ENCODE peak calls at places on chromosomes 1 and 21, in four cellular contexts. T is NCI-H524, D is BE2C, B is iris pigment epithelial cell. Z is an unnamed sample.

GRCh38 chr1:214271174-214271858 is 9.6 kb upstream of the SMYD2 start:
- DNase-seq in D (no peak), T (no peak), B (no peak), Z (no peak)

GRCh38 chr1:151970128-151970527 is 23.5 kb downstream of the S100A10 start:
- DNase-seq in T (no peak), D (no peak), B (no peak), Z (no peak)

GRCh38 chr1:114828251-114828650 is 26.4 kb upstream of the SYCP1 start:
- DNase-seq in B (peak; percentile 28), T (no peak), D (no peak), Z (no peak)

GRCh38 chr1:228156941-228157351 is 7.2 kb downstream of the GJC2 start:
- DNase-seq in T (no peak), D (no peak), B (no peak), Z (no peak)

GRCh38 chr1:34984435-34985062 is 598 bp downstream of the TMEM35B start:
- DNase-seq in D (peak; percentile 11), B (peak; percentile 33), T (no peak), Z (peak; percentile 60)

GRCh38 chr1:1402081-1402900 is 3.2 kb upstream of the CCNL2 start:
- DNase-seq in D (peak; percentile 76), T (peak; percentile 17), B (peak; percentile 78), Z (peak; percentile 52)

GRCh38 chr1:35298464-35298863 is 30.0 kb downstream of the ZMYM4 start:
- DNase-seq in T (no peak), B (peak; percentile 49), D (peak; percentile 18), Z (peak; percentile 59)

GRCh38 chr1:21594495-21594894 is 74.7 kb downstream of the RAP1GAP start:
- DNase-seq in T (no peak), D (no peak), B (peak; percentile 10), Z (no peak)

GRCh38 chr1:209567788-209568187 is 15.7 kb upstream of the CAMK1G start:
- DNase-seq in D (no peak), T (no peak), B (peak; percentile 63), Z (no peak)

GRCh38 chr1:6172549-6172948 is 7.6 kb downstream of the CHD5 start:
- DNase-seq in D (no peak), B (no peak), T (no peak), Z (no peak)

GRCh38 chr1:232249834-232250233 is 380.1 kb downstream of the SIPA1L2 start:
- DNase-seq in D (no peak), B (no peak), T (no peak), Z (no peak)

GRCh38 chr1:3775498-3776230 is 3.1 kb downstream of the SMIM1 start:
- DNase-seq in T (no peak), B (peak; percentile 70), D (peak; percentile 64), Z (peak; percentile 74)

GRCh38 chr1:219119839-219120238 is 53.8 kb upstream of the LYPLAL1 start:
- DNase-seq in B (peak; percentile 50), D (no peak), T (no peak), Z (no peak)

GRCh38 chr1:59008599-59009347 is 224.9 kb upstream of the JUN start:
- DNase-seq in B (peak; percentile 54), D (peak; percentile 50), T (no peak), Z (no peak)

GRCh38 chr1:77680173-77680572 is 2.3 kb downstream of the ZZZ3 start:
- DNase-seq in T (no peak), B (no peak), D (no peak), Z (no peak)

GRCh38 chr21:41678016-41678935 is 88.6 kb downstream of the RIPK4 start:
- DNase-seq in B (peak; percentile 25), T (no peak), D (no peak), Z (no peak)

GRCh38 chr1:14659913-14660312 is 61.4 kb downstream of the KAZN start:
- DNase-seq in D (no peak), T (peak; percentile 55), B (no peak), Z (peak; percentile 82)

GRCh38 chr1:8447616-8448150 is 129.8 kb downstream of the SLC45A1 start:
- DNase-seq in B (no peak), D (no peak), T (no peak), Z (no peak)

GRCh38 chr1:43598622-43599021 is 51.3 kb upstream of the KDM4A start:
- DNase-seq in B (no peak), D (no peak), T (no peak), Z (no peak)

GRCh38 chr1:172473302-172473701 is 29.4 kb upstream of the PIGC start:
- DNase-seq in B (no peak), D (no peak), T (no peak), Z (no peak)

GRCh38 chr1:230330157-230330556 is 96.0 kb downstream of the PGBD5 start:
- DNase-seq in B (no peak), T (no peak), D (no peak), Z (no peak)

GRCh38 chr1:234368320-234369032 is 4.8 kb upstream of the COA6 start:
- DNase-seq in B (no peak), T (no peak), D (no peak), Z (no peak)

GRCh38 chr1:53919675-53920066 is 25.7 kb downstream of the DIO1 start:
- DNase-seq in B (peak; percentile 51), D (no peak), T (no peak), Z (no peak)

GRCh38 chr1:44641126-44642102 is 32.9 kb downstream of the TMEM53 start:
- DNase-seq in T (no peak), D (no peak), B (no peak), Z (no peak)

GRCh38 chr1:205270764-205271163 is 43.0 kb downstream of the TMCC2 start:
- DNase-seq in B (peak; percentile 47), T (no peak), D (no peak), Z (no peak)

GRCh38 chr1:55478742-55479141 is 263.6 kb upstream of the USP24 start:
- DNase-seq in B (peak; percentile 44), T (peak; percentile 1), D (no peak), Z (peak; percentile 47)

GRCh38 chr1:27878787-27879335 is 6.5 kb downstream of the THEMIS2 start:
- DNase-seq in D (no peak), B (no peak), T (no peak), Z (no peak)

Z was measured in D341Med.